ENCODE peak calls at places on chromosome 21, in four cellular contexts. One of them, this sample, is unnamed.

GRCh38 chr21:27649323-27649722 is 682.4 kb upstream of the ADAMTS5 start:
- DNase-seq in GM12878: no peak
- DNase-seq in HepG2: no peak
- DNase-seq in K562: no peak
- DNase-seq in this sample: no peak

GRCh38 chr21:16870116-16870515 is 642.7 kb upstream of the CXADR start:
- DNase-seq in HepG2: no peak
- DNase-seq in K562: no peak
- DNase-seq in GM12878: no peak
- DNase-seq in this sample: no peak

GRCh38 chr21:45376459-45377324 is 28.3 kb upstream of the COL18A1 start:
- DNase-seq in GM12878: no peak
- DNase-seq in HepG2: no peak
- DNase-seq in K562: no peak
- DNase-seq in this sample: no peak

GRCh38 chr21:31862078-31862477 is 10.7 kb upstream of the HUNK start:
- DNase-seq in GM12878: no peak
- DNase-seq in K562: no peak
- DNase-seq in HepG2: no peak
- DNase-seq in this sample: no peak

GRCh38 chr21:33552999-33553598 is 10.3 kb downstream of the SON start:
- DNase-seq in GM12878: no peak
- DNase-seq in HepG2: no peak
- DNase-seq in K562: no peak
- DNase-seq in this sample: no peak

GRCh38 chr21:25934771-25935224 is 200.0 kb downstream of the GABPA start:
- DNase-seq in GM12878: no peak
- DNase-seq in HepG2: peak; percentile 44
- DNase-seq in K562: no peak
- DNase-seq in this sample: no peak

GRCh38 chr21:39938086-39938611 is 70.9 kb downstream of the PCP4 start:
- DNase-seq in GM12878: no peak
- DNase-seq in HepG2: no peak
- DNase-seq in K562: no peak
- DNase-seq in this sample: no peak

GRCh38 chr21:33660406-33660805 is 18.1 kb downstream of the ITSN1 start:
- DNase-seq in HepG2: no peak
- DNase-seq in K562: no peak
- DNase-seq in GM12878: no peak
- DNase-seq in this sample: no peak

GRCh38 chr21:40950970-40951369 is 104.0 kb upstream of the DSCAM start:
- DNase-seq in HepG2: no peak
- DNase-seq in GM12878: no peak
- DNase-seq in K562: no peak
- DNase-seq in this sample: no peak

GRCh38 chr21:41640756-41641509 is 125.9 kb downstream of the RIPK4 start:
- DNase-seq in GM12878: no peak
- DNase-seq in K562: no peak
- DNase-seq in HepG2: no peak
- DNase-seq in this sample: no peak

GRCh38 chr21:34182436-34182835 is 109.1 kb downstream of the MRPS6 start:
- DNase-seq in GM12878: no peak
- DNase-seq in K562: no peak
- DNase-seq in HepG2: no peak
- DNase-seq in this sample: no peak

GRCh38 chr21:27831821-27832569 is 865.1 kb upstream of the ADAMTS5 start:
- DNase-seq in GM12878: no peak
- DNase-seq in K562: no peak
- DNase-seq in HepG2: no peak
- DNase-seq in this sample: no peak

GRCh38 chr21:34302496-34302895 is 61.3 kb upstream of the KCNE2 start:
- DNase-seq in GM12878: no peak
- DNase-seq in K562: no peak
- DNase-seq in HepG2: no peak
- DNase-seq in this sample: no peak

GRCh38 chr21:45543371-45543709 is 1.1 kb upstream of the SLC19A1 start:
- DNase-seq in K562: no peak
- DNase-seq in HepG2: no peak
- DNase-seq in GM12878: no peak
- DNase-seq in this sample: no peak

GRCh38 chr21:44785620-44786344 is 15.8 kb downstream of the UBE2G2 start:
- DNase-seq in HepG2: no peak
- DNase-seq in K562: no peak
- DNase-seq in GM12878: no peak
- DNase-seq in this sample: no peak

GRCh38 chr21:30680586-30680985 is 37.9 kb downstream of the KRTAP20-3 start:
- DNase-seq in GM12878: no peak
- DNase-seq in HepG2: no peak
- DNase-seq in K562: no peak
- DNase-seq in this sample: no peak
- TF ChIP-seq CREM in GM12878: no peak
- TF ChIP-seq CREM in HepG2: no peak
- TF ChIP-seq CREM in K562: no peak
- TF ChIP-seq CREM in this sample: no peak

GRCh38 chr21:17900281-17900989 is 81.3 kb upstream of the C21orf91 start:
- DNase-seq in GM12878: no peak
- DNase-seq in HepG2: no peak
- DNase-seq in K562: no peak
- DNase-seq in this sample: peak; percentile 44

GRCh38 chr21:17900990-17901385 is 81.8 kb upstream of the C21orf91 start:
- DNase-seq in HepG2: no peak
- DNase-seq in GM12878: no peak
- DNase-seq in K562: no peak
- DNase-seq in this sample: no peak

GRCh38 chr21:17903029-17903806 is 84.1 kb upstream of the C21orf91 start:
- DNase-seq in GM12878: no peak
- DNase-seq in HepG2: no peak
- DNase-seq in K562: no peak
- DNase-seq in this sample: no peak

GRCh38 chr21:17903929-17904639 is 84.9 kb upstream of the C21orf91 start:
- DNase-seq in K562: no peak
- DNase-seq in HepG2: no peak
- DNase-seq in GM12878: no peak
- DNase-seq in this sample: no peak

GRCh38 chr21:17901458-17902092 is 82.4 kb upstream of the C21orf91 start:
- DNase-seq in K562: no peak
- DNase-seq in GM12878: peak; percentile 23
- DNase-seq in HepG2: no peak
- DNase-seq in this sample: no peak
- TF ChIP-seq CREM in K562: no peak
- TF ChIP-seq CREM in GM12878: no peak
- TF ChIP-seq CREM in HepG2: no peak
- TF ChIP-seq CREM in this sample: no peak

GRCh38 chr21:42652527-42653491 is 612 bp upstream of the PDE9A start:
- DNase-seq in HepG2: peak; percentile 58
- DNase-seq in GM12878: no peak
- DNase-seq in K562: peak; percentile 63
- DNase-seq in this sample: peak; percentile 66
- TF ChIP-seq CREM in HepG2: no peak
- TF ChIP-seq CREM in GM12878: no peak
- TF ChIP-seq CREM in K562: no peak
- TF ChIP-seq CREM in this sample: no peak

GRCh38 chr21:38156200-38156599 is 100.6 kb upstream of the KCNJ15 start:
- DNase-seq in K562: no peak
- DNase-seq in GM12878: no peak
- DNase-seq in HepG2: no peak
- DNase-seq in this sample: no peak

GRCh38 chr21:38159355-38159754 is 97.4 kb upstream of the KCNJ15 start:
- DNase-seq in K562: peak; percentile 88
- DNase-seq in GM12878: peak; percentile 19
- DNase-seq in HepG2: peak; percentile 53
- DNase-seq in this sample: peak; percentile 71
- TF ChIP-seq CREM in K562: no peak
- TF ChIP-seq CREM in GM12878: no peak
- TF ChIP-seq CREM in HepG2: no peak
- TF ChIP-seq CREM in this sample: no peak

GRCh38 chr21:42924433-42924751 is 1.0 kb downstream of the ERVH48-1 start:
- DNase-seq in HepG2: no peak
- DNase-seq in GM12878: no peak
- DNase-seq in K562: no peak
- DNase-seq in this sample: no peak
- TF ChIP-seq CREM in HepG2: no peak
- TF ChIP-seq CREM in GM12878: no peak
- TF ChIP-seq CREM in K562: no peak
- TF ChIP-seq CREM in this sample: no peak